ENCODE peak calls at places on chromosomes 13 and 19, in five cellular contexts. E is AG08395; P is WTC11; X is activated CD8-positive, alpha-beta memory T cell treated with anti-CD3 and anti-CD28 coated beads for 4 hours; F is HFF-Myc. U is an unnamed sample.
A peak's percentile ranks its signal among the peaks of the same experiment; 100 is the strongest.

GRCh38 chr19:18675779-18676178 is 7.7 kb upstream of the CRTC1 start:
- DNase-seq in E (no peak), X (no peak), F (no peak), P (peak; percentile 65), U (no peak)

GRCh38 chr13:72774019-72774418 is 7.7 kb downstream of the DIS3 start:
- DNase-seq in X (no peak), E (no peak), F (no peak), P (no peak), U (no peak)

GRCh38 chr19:10690351-10690781 is 10.9 kb upstream of the QTRT1 start:
- DNase-seq in F (no peak), P (no peak), X (no peak), E (no peak), U (no peak)

GRCh38 chr13:78762825-78763224 is 103.9 kb upstream of the OBI1 start:
- DNase-seq in E (no peak), F (no peak), P (no peak), X (no peak), U (no peak)

GRCh38 chr19:45767881-45768643 is 990 bp downstream of the SIX5 start:
- DNase-seq in E (no peak), X (no peak), F (no peak), P (peak; percentile 69), U (peak; percentile 86)

GRCh38 chr13:43019811-43020210 is 3.6 kb upstream of the DNAJC15 start:
- DNase-seq in E (no peak), X (no peak), P (no peak), F (no peak), U (no peak)

GRCh38 chr19:35404879-35405622 is 34.2 kb downstream of the GPR42 start:
- DNase-seq in E (peak; percentile 95), F (peak; percentile 47), X (no peak), P (no peak), U (no peak)

GRCh38 chr19:46192990-46193650 is 36.4 kb upstream of the IGFL1 start:
- DNase-seq in E (peak; percentile 89), P (no peak), X (no peak), F (no peak), U (peak; percentile 39)

GRCh38 chr13:75908137-75908536 is 272.0 kb downstream of the LMO7 start:
- DNase-seq in E (no peak), X (no peak), P (no peak), F (peak; percentile 22), U (peak; percentile 39)

GRCh38 chr13:49062297-49062896 is 86.7 kb downstream of the FNDC3A start:
- DNase-seq in E (no peak), X (no peak), P (no peak), F (no peak), U (no peak)

GRCh38 chr19:6800991-6801396 is 28.5 kb downstream of the VAV1 start:
- DNase-seq in X (no peak), P (no peak), F (no peak), E (peak; percentile 31), U (no peak)

GRCh38 chr13:51714663-51715168 is 89.2 kb downstream of the DHRS12 start:
- DNase-seq in X (no peak), P (no peak), F (no peak), E (no peak), U (no peak)

GRCh38 chr19:40006273-40006691 is 9.4 kb downstream of the ZNF546 start:
- DNase-seq in P (no peak), E (peak; percentile 73), F (peak; percentile 73), X (no peak), U (no peak)

GRCh38 chr19:33055718-33056117 is 9.0 kb downstream of the RHPN2 start:
- DNase-seq in E (peak; percentile 22), F (no peak), X (no peak), P (no peak), U (no peak)

GRCh38 chr13:113897161-113897560 is 33.3 kb upstream of the GAS6 start:
- DNase-seq in P (no peak), F (peak; percentile 87), X (no peak), E (peak; percentile 96), U (peak; percentile 10)

GRCh38 chr19:37136118-37136517 is 36.4 kb downstream of the ZNF585A start:
- DNase-seq in E (no peak), X (no peak), F (no peak), P (no peak), U (no peak)